ENCODE peak calls at places on chromosomes 6 and 20, in five cellular contexts. M, V, U, W and T are unnamed samples.

GRCh38 chr6:170172406-170172805 is 118.5 kb downstream of the DLL1 start:
- DNase-seq in V (no peak), W (no peak), M (no peak), U (no peak), T (no peak)

GRCh38 chr6:133623065-133623464 is 265.8 kb upstream of the TCF21 start:
- DNase-seq in M (no peak), U (no peak), W (no peak), V (no peak), T (no peak)

GRCh38 chr6:27472182-27472616 is 706 bp downstream of the ZNF184 start:
- DNase-seq in W (peak), U (peak), M (peak), V (peak), T (peak)

GRCh38 chr6:85460951-85461805 is 11.3 kb downstream of the NT5E start:
- DNase-seq in V (no peak), M (no peak), U (peak), W (no peak), T (no peak)

GRCh38 chr20:48607544-48607865 is 220.3 kb downstream of the PREX1 start:
- DNase-seq in U (no peak), V (no peak), W (peak), M (no peak), T (no peak)

GRCh38 chr6:14910692-14911547 is 334.9 kb upstream of the JARID2 start:
- DNase-seq in M (no peak), V (no peak), W (no peak), U (peak), T (no peak)

GRCh38 chr20:57653910-57654309 is 33.7 kb upstream of the ZBP1 start:
- DNase-seq in V (no peak), W (peak), M (no peak), U (no peak), T (no peak)

GRCh38 chr6:137247724-137248123 is 28.5 kb upstream of the IFNGR1 start:
- DNase-seq in V (no peak), W (no peak), U (no peak), M (no peak), T (no peak)

GRCh38 chr20:13213335-13213734 is 7.7 kb upstream of the ISM1 start:
- DNase-seq in M (no peak), U (no peak), W (no peak), V (no peak), T (no peak)

GRCh38 chr6:170082531-170083187 is 208.2 kb downstream of the DLL1 start:
- DNase-seq in V (no peak), M (no peak), U (peak), W (no peak), T (no peak)

GRCh38 chr6:138349891-138350290 is 27.8 kb upstream of the SMIM28 start:
- DNase-seq in V (no peak), M (no peak), W (no peak), U (no peak), T (no peak)

GRCh38 chr6:6713660-6714446 is 125.3 kb downstream of the LY86 start:
- DNase-seq in U (no peak), V (peak), W (no peak), M (no peak), T (no peak)

GRCh38 chr6:24646771-24647170 is 780 bp upstream of the KIAA0319 start:
- DNase-seq in W (no peak), V (peak), U (no peak), M (no peak), T (no peak)

GRCh38 chr20:4666001-4666470 is 55.7 kb upstream of the PRND start:
- DNase-seq in M (no peak), V (peak), U (no peak), W (no peak), T (no peak)

GRCh38 chr6:167893416-167893815 is 66.7 kb downstream of the AFDN start:
- DNase-seq in U (no peak), W (no peak), V (peak), M (no peak), T (no peak)

GRCh38 chr6:79277109-79277508 is 42.6 kb upstream of the HMGN3 start:
- DNase-seq in W (no peak), M (no peak), V (no peak), U (no peak), T (no peak)